ENCODE peak calls at places on chromosomes 16 and 17, in four cellular contexts. S is tibial artery, Z is SJSA1, V is mucosa of descending colon. T is an unnamed sample. For H3K36me3, the result is how much of the 10 kb centered on the place peaks cover.

GRCh38 chr16:72787519-72788268 is 260.2 kb downstream of the ZFHX3 start:
- DNase-seq in S (peak), Z (peak), V (peak), T (peak)

GRCh38 chr17:65183736-65184135 is 46.6 kb downstream of the RGS9 start:
- DNase-seq in S (no peak), Z (peak), V (no peak), T (no peak)

GRCh38 chr17:71398706-71399620 is 721.9 kb upstream of the SOX9 start:
- DNase-seq in S (no peak), Z (no peak), V (no peak), T (no peak)

GRCh38 chr17:62822080-62822904 is 14.2 kb upstream of the MARCHF10 start:
- DNase-seq in S (no peak), Z (no peak), V (no peak), T (no peak)

GRCh38 chr16:83473926-83474660 is 333.7 kb upstream of the HSBP1 start:
- DNase-seq in S (no peak), Z (no peak), V (no peak), T (no peak)

GRCh38 chr17:47850692-47851573 is at the start of gene SP6:
- DNase-seq in S (no peak), Z (peak), V (peak), T (no peak)

GRCh38 chr17:33983824-33984574 is 271.1 kb upstream of the CCL2 start:
- DNase-seq in S (no peak), Z (no peak), V (no peak), T (no peak)

GRCh38 chr16:83403751-83404150 is 404.0 kb upstream of the HSBP1 start:
- DNase-seq in S (no peak), Z (no peak), V (no peak), T (peak)

GRCh38 chr17:1965556-1966273 is 59.4 kb downstream of the RTN4RL1 start:
- DNase-seq in S (no peak), Z (no peak), V (no peak), T (no peak)

GRCh38 chr16:86462334-86463084 is 47.8 kb upstream of the FOXF1 start:
- DNase-seq in S (no peak), Z (no peak), V (peak), T (no peak)

GRCh38 chr16:58501242-58502131 is 1.5 kb downstream of the NDRG4 start:
- DNase-seq in S (peak), Z (no peak), V (no peak), T (no peak)

GRCh38 chr17:74453665-74454196 is 12.7 kb upstream of the CD300A start:
- DNase-seq in S (peak), Z (no peak), V (peak), T (no peak)

GRCh38 chr17:76469076-76469990 is 1.9 kb downstream of the AANAT start:
- DNase-seq in S (no peak), Z (no peak), V (no peak), T (no peak)

GRCh38 chr16:48158296-48158695 is 2.5 kb upstream of the ABCC12 start:
- DNase-seq in S (no peak), Z (peak), V (no peak), T (no peak)

GRCh38 chr16:2595376-2596200 is 57.8 kb downstream of the PDPK1 start:
- DNase-seq in S (no peak), Z (no peak), V (no peak), T (no peak)

GRCh38 chr17:45639297-45639849 is 144.7 kb upstream of the CRHR1 start:
- DNase-seq in S (peak), Z (no peak), V (no peak), T (no peak)

GRCh38 chr16:64962786-64963185 is 159.1 kb downstream of the CDH11 start:
- DNase-seq in S (no peak), Z (no peak), V (no peak), T (no peak)

GRCh38 chr17:81238490-81238814 is 403 bp downstream of the TEPSIN start:
- DNase-seq in S (no peak), Z (peak), V (no peak), T (no peak)

GRCh38 chr17:55420776-55421178 is 858 bp downstream of the MMD start:
- DNase-seq in S (peak), Z (peak), V (peak), T (no peak)

GRCh38 chr16:83475108-83475507 is 332.7 kb upstream of the HSBP1 start:
- DNase-seq in S (no peak), Z (no peak), V (no peak), T (no peak)

GRCh38 chr17:59046192-59046591 is 60.5 kb downstream of the TRIM37 start:
- DNase-seq in S (no peak), Z (no peak), V (no peak), T (no peak)
- H3K36me3 ChIP-seq in S (half or more), Z (half or more), V (under half), T (under half)

GRCh38 chr16:8905168-8905762 is 23.1 kb downstream of the LITAFD start:
- DNase-seq in S (no peak), Z (no peak), V (no peak), T (no peak)

GRCh38 chr16:8901318-8901861 is 19.2 kb downstream of the LITAFD start:
- DNase-seq in S (no peak), Z (no peak), V (no peak), T (no peak)

GRCh38 chr16:8904018-8904430 is 21.9 kb downstream of the LITAFD start:
- DNase-seq in S (no peak), Z (no peak), V (no peak), T (no peak)

GRCh38 chr16:8900343-8900742 is 18.2 kb downstream of the LITAFD start:
- DNase-seq in S (no peak), Z (no peak), V (no peak), T (no peak)

GRCh38 chr16:8903004-8903403 is 20.9 kb downstream of the LITAFD start:
- DNase-seq in S (no peak), Z (no peak), V (no peak), T (no peak)
- H3K36me3 ChIP-seq in S (half or more), Z (half or more), V (under half), T (under half)

GRCh38 chr17:72877348-72877747 is 215.1 kb downstream of the SLC39A11 start:
- DNase-seq in S (no peak), Z (no peak), V (no peak), T (no peak)

GRCh38 chr17:72879877-72880276 is 212.6 kb downstream of the SLC39A11 start:
- DNase-seq in S (no peak), Z (no peak), V (no peak), T (no peak)

GRCh38 chr17:72883351-72883750 is 209.1 kb downstream of the SLC39A11 start:
- DNase-seq in S (no peak), Z (no peak), V (no peak), T (no peak)

GRCh38 chr17:72876413-72876812 is 216.1 kb downstream of the SLC39A11 start:
- DNase-seq in S (no peak), Z (no peak), V (no peak), T (no peak)

GRCh38 chr17:72878975-72879660 is 213.4 kb downstream of the SLC39A11 start:
- DNase-seq in S (no peak), Z (no peak), V (no peak), T (no peak)
- H3K36me3 ChIP-seq in S (under half), Z (under half), V (under half), T (under half)

GRCh38 chr16:578870-579405 is 9.2 kb downstream of the PIGQ start:
- DNase-seq in S (peak), Z (no peak), V (peak), T (no peak)
- H3K36me3 ChIP-seq in S (half or more), Z (under half), V (under half), T (under half)